ENCODE peak calls at places on chromosomes 1 and 21, in nine cellular contexts. A, D, Y, X, H, E, P, L and M are unnamed samples.

GRCh38 chr21:20010691-20011200 is 987.5 kb upstream of the NCAM2 start:
- DNase-seq in A (no peak), D (no peak), Y (no peak), X (no peak), H (no peak), E (no peak), P (no peak), L (no peak), M (no peak)

GRCh38 chr1:116807394-116807793 is 53.2 kb downstream of the CD2 start:
- DNase-seq in A (no peak), D (no peak), Y (no peak), X (no peak), H (no peak), E (no peak), P (no peak), L (no peak), M (no peak)

GRCh38 chr1:197224160-197224559 is 43.9 kb upstream of the CRB1 start:
- DNase-seq in A (no peak), D (no peak), Y (no peak), X (no peak), H (no peak), E (no peak), P (no peak), L (no peak), M (no peak)

GRCh38 chr1:235057385-235058306 is 71.0 kb downstream of the TOMM20 start:
- DNase-seq in A (no peak), D (no peak), Y (no peak), X (no peak), H (no peak), E (no peak), P (no peak), L (no peak), M (no peak)

GRCh38 chr1:55441474-55441873 is 226.3 kb upstream of the USP24 start:
- DNase-seq in A (no peak), D (no peak), Y (no peak), X (no peak), H (no peak), E (no peak), P (no peak), L (no peak), M (no peak)

GRCh38 chr21:42313501-42313969 is 1.7 kb downstream of the TFF3 start:
- DNase-seq in A (no peak), D (no peak), Y (no peak), X (peak; percentile 61), H (no peak), E (no peak), P (no peak), L (no peak), M (no peak)

GRCh38 chr1:31742462-31743212 is 21.5 kb downstream of the ADGRB2 start:
- DNase-seq in A (no peak), D (no peak), Y (no peak), X (peak; percentile 74), H (no peak), E (no peak), P (no peak), L (no peak), M (no peak)

GRCh38 chr1:230226004-230226800 is 159.2 kb downstream of the GALNT2 start:
- DNase-seq in A (no peak), D (no peak), Y (no peak), X (no peak), H (no peak), E (no peak), P (peak; percentile 15), L (no peak), M (no peak)

GRCh38 chr1:198241553-198241952 is 84.8 kb downstream of the NEK7 start:
- DNase-seq in A (no peak), D (no peak), Y (no peak), X (no peak), H (no peak), E (no peak), P (no peak), L (no peak), M (no peak)

GRCh38 chr1:43321331-43321891 is 16.2 kb upstream of the MPL start:
- DNase-seq in A (no peak), D (no peak), Y (no peak), X (no peak), H (no peak), E (no peak), P (no peak), L (no peak), M (no peak)

GRCh38 chr1:31617917-31618746 is 643 bp downstream of the HCRTR1 start:
- DNase-seq in A (no peak), D (peak; percentile 31), Y (peak; percentile 59), X (peak; percentile 86), H (peak; percentile 34), E (peak; percentile 22), P (peak; percentile 41), L (no peak), M (no peak)

GRCh38 chr1:150999051-150999674 is 7.5 kb downstream of the MINDY1 start:
- DNase-seq in A (no peak), D (no peak), Y (peak; percentile 46), X (no peak), H (peak; percentile 79), E (no peak), P (no peak), L (no peak), M (no peak)

GRCh38 chr1:41498391-41498790 is 13.9 kb upstream of the EDN2 start:
- DNase-seq in A (no peak), D (no peak), Y (no peak), X (no peak), H (no peak), E (no peak), P (no peak), L (no peak), M (no peak)
- H3K27ac ChIP-seq in A (no peak overlapping the region), D (peak overlapping the region; percentile 88), Y (no peak overlapping the region), X (no peak overlapping the region), H (peak overlapping the region; percentile 28), E (no peak overlapping the region), P (peak overlapping the region; percentile 56), L (peak overlapping the region; percentile 74), M (peak overlapping the region; percentile 40)

DNA sequence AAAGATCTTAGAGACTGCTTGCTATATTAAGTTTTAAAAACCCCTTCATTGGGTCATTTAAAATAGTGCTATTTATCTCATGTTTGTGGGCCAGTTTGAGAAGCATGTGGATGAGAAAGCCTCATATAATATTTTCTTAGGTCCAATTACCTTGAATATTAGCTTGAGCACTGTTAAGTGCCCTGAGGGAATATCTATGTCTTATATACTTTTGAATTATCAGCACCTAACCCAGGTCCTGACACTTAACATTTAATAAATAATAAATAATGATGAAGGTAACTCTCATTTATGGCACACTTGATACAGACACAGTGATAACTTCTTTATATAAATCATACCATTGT is 293 bp upstream of the GBP2 start:
- DNase-seq in A (no peak), D (no peak), Y (no peak), X (no peak), H (no peak), E (no peak), P (no peak), L (no peak), M (no peak)
- H3K27ac ChIP-seq in A (peak overlapping the region; percentile 70), D (peak overlapping the region; percentile 85), Y (peak overlapping the region; percentile 65), X (no peak overlapping the region), H (peak overlapping the region; percentile 33), E (peak overlapping the region; percentile 76), P (peak overlapping the region; percentile 82), L (no peak overlapping the region), M (no peak overlapping the region)

GRCh38 chr1:202861420-202862121 is 27.4 kb downstream of the RABIF start:
- DNase-seq in A (no peak), D (peak; percentile 84), Y (peak; percentile 93), X (peak; percentile 98), H (peak; percentile 78), E (no peak), P (peak; percentile 93), L (no peak), M (no peak)

GRCh38 chr1:202858306-202858705 is 30.6 kb downstream of the RABIF start:
- DNase-seq in A (no peak), D (peak; percentile 19), Y (peak; percentile 53), X (no peak), H (no peak), E (no peak), P (peak; percentile 70), L (no peak), M (no peak)

GRCh38 chr1:202860744-202861419 is 28.1 kb downstream of the RABIF start:
- DNase-seq in A (no peak), D (peak; percentile 54), Y (peak; percentile 39), X (peak; percentile 97), H (peak; percentile 42), E (no peak), P (peak; percentile 28), L (no peak), M (no peak)

GRCh38 chr1:202857136-202857610 is 31.8 kb downstream of the RABIF start:
- DNase-seq in A (no peak), D (no peak), Y (no peak), X (no peak), H (no peak), E (no peak), P (no peak), L (no peak), M (no peak)

DNA sequence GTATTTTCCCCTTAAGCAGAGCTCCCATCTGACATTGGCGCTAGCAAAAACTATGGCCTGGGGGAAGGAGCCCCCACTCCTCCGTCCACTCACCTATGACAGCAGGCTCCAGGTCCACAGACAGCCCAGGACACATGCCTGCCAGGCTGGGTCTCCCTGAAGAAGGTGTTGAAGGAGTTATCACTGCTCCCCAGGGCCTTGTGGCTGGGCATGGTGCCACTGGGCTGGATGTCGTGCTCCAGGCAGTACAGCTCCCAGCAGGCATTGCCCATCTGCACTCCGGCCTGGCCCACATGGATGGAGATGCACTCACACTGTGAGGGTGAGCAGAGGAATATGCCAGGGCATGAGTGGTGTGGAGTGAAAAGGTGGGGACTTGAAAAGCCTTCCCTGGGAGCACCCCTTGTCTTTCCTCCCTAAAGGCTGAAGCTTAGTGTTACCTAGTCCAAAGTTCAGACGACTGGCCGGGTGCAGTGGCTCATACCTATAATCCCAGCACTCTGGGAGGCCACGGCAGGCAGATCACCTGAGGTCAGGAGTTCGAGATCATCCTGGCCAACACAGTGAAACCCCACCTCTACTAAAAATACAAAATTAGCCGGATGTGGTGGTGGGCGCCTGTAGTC is 30.0 kb downstream of the RABIF start:
- DNase-seq in A (no peak), D (no peak), Y (no peak), X (no peak), H (no peak), E (no peak), P (peak; percentile 40), L (no peak), M (no peak)
- H3K27ac ChIP-seq in A (no peak overlapping the region), D (no peak overlapping the region), Y (no peak overlapping the region), X (no peak overlapping the region), H (no peak overlapping the region), E (no peak overlapping the region), P (no peak overlapping the region), L (no peak overlapping the region), M (no peak overlapping the region)

DNA sequence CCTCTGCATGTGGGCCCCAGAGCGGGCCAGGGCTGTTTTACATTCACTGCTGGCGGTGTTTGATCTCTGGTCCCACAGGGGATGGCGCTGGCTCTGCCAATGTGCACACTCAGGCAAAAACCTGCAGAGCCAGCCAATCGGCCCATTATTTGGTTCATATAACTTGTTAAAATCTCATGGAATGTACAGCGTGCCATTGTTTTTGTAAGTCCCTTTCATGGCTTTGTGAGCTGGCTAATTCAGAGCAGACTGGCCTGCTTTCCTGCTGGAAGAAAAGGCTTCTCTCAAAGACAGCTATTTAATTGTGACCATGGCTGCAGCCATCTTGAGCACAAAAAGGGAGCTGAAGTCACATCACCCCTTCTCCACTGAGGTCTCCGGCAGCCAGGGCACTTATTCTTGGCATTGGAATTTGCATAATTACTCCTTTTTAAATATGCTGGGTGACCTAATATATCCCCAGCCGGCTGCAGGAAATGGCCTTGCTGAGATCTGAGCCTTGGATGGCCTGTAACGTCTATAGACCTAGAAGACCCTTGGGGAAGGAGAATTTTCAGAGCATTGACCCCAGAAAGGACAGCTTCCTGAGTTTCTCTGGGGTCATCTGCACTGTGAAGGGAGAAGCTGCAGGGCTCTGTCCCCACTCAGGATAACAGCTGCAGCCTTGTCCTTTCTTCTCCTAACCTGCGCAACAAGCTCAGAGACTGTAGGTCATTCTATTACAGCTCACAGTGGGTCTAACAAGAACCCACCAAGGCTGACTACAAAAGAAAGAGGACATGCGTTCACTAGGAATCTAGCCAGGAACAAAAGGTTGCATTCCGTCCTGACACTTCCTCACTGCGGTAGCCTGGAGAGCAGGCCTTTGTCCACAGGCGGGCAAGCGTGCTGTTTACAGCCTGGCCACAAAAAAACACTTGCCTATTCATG is 45.8 kb downstream of the BCAR3 start:
- DNase-seq in A (no peak), D (no peak), Y (peak; percentile 73), X (peak; percentile 92), H (peak; percentile 54), E (no peak), P (no peak), L (no peak), M (no peak)
- H3K27ac ChIP-seq in A (no peak overlapping the region), D (no peak overlapping the region), Y (peak overlapping the region; percentile 60), X (peak overlapping the region; percentile 96), H (peak overlapping the region; percentile 56), E (no peak overlapping the region), P (peak overlapping the region; percentile 31), L (no peak overlapping the region), M (no peak overlapping the region)